ENCODE peak calls at places on chromosomes 2 and 18, in ten cellular contexts. One of them, this sample, is unnamed.

GRCh38 chr2:121355488-121355887 is 70.5 kb upstream of the TFCP2L1 start:
- DNase-seq in foreskin fibroblast: no peak
- DNase-seq in ovary: no peak
- DNase-seq in HFF-Myc: no peak
- DNase-seq in adrenal gland: no peak
- DNase-seq in coronary artery: no peak
- DNase-seq in fibroblast of lung: no peak
- DNase-seq in fibroblast of the aortic adventitia: peak; percentile 22
- DNase-seq in CD4-positive, CD25-positive, alpha-beta regulatory T cell: no peak
- DNase-seq in WERI-Rb-1: no peak
- DNase-seq in this sample: no peak

GRCh38 chr2:88709117-88709739 is 17.8 kb downstream of the RPIA start:
- DNase-seq in foreskin fibroblast: peak; percentile 18
- DNase-seq in ovary: no peak
- DNase-seq in HFF-Myc: no peak
- DNase-seq in adrenal gland: no peak
- DNase-seq in coronary artery: no peak
- DNase-seq in fibroblast of lung: peak; percentile 25
- DNase-seq in fibroblast of the aortic adventitia: peak; percentile 63
- DNase-seq in CD4-positive, CD25-positive, alpha-beta regulatory T cell: no peak
- DNase-seq in WERI-Rb-1: no peak
- DNase-seq in this sample: peak; percentile 48

GRCh38 chr2:14072338-14072737 is 560.2 kb upstream of the LRATD1 start:
- DNase-seq in foreskin fibroblast: no peak
- DNase-seq in ovary: no peak
- DNase-seq in HFF-Myc: no peak
- DNase-seq in adrenal gland: no peak
- DNase-seq in coronary artery: no peak
- DNase-seq in fibroblast of lung: peak; percentile 22
- DNase-seq in fibroblast of the aortic adventitia: no peak
- DNase-seq in CD4-positive, CD25-positive, alpha-beta regulatory T cell: no peak
- DNase-seq in WERI-Rb-1: no peak
- DNase-seq in this sample: peak; percentile 13

GRCh38 chr18:13415736-13416135 is 197.2 kb downstream of the LDLRAD4 start:
- DNase-seq in foreskin fibroblast: no peak
- DNase-seq in ovary: no peak
- DNase-seq in HFF-Myc: no peak
- DNase-seq in adrenal gland: no peak
- DNase-seq in coronary artery: no peak
- DNase-seq in fibroblast of lung: no peak
- DNase-seq in fibroblast of the aortic adventitia: no peak
- DNase-seq in CD4-positive, CD25-positive, alpha-beta regulatory T cell: no peak
- DNase-seq in WERI-Rb-1: no peak
- DNase-seq in this sample: no peak

GRCh38 chr2:240554767-240555493 is 2.9 kb downstream of the ANKMY1 start:
- DNase-seq in foreskin fibroblast: no peak
- DNase-seq in ovary: no peak
- DNase-seq in HFF-Myc: no peak
- DNase-seq in adrenal gland: no peak
- DNase-seq in coronary artery: no peak
- DNase-seq in fibroblast of lung: no peak
- DNase-seq in fibroblast of the aortic adventitia: no peak
- DNase-seq in CD4-positive, CD25-positive, alpha-beta regulatory T cell: no peak
- DNase-seq in WERI-Rb-1: no peak
- DNase-seq in this sample: no peak

GRCh38 chr18:24990548-24991219 is 361.3 kb downstream of the ZNF521 start:
- DNase-seq in foreskin fibroblast: no peak
- DNase-seq in ovary: no peak
- DNase-seq in HFF-Myc: no peak
- DNase-seq in adrenal gland: no peak
- DNase-seq in coronary artery: no peak
- DNase-seq in fibroblast of lung: no peak
- DNase-seq in fibroblast of the aortic adventitia: no peak
- DNase-seq in CD4-positive, CD25-positive, alpha-beta regulatory T cell: no peak
- DNase-seq in WERI-Rb-1: no peak
- DNase-seq in this sample: no peak

GRCh38 chr18:51191139-51191717 is 6.3 kb downstream of the MEX3C start:
- DNase-seq in foreskin fibroblast: no peak
- DNase-seq in ovary: no peak
- DNase-seq in HFF-Myc: no peak
- DNase-seq in adrenal gland: no peak
- DNase-seq in coronary artery: no peak
- DNase-seq in fibroblast of lung: peak; percentile 27
- DNase-seq in fibroblast of the aortic adventitia: no peak
- DNase-seq in CD4-positive, CD25-positive, alpha-beta regulatory T cell: peak; percentile 19
- DNase-seq in WERI-Rb-1: no peak
- DNase-seq in this sample: no peak

GRCh38 chr2:176493221-176493825 is 224.1 kb downstream of the MTX2 start:
- DNase-seq in foreskin fibroblast: no peak
- DNase-seq in ovary: no peak
- DNase-seq in HFF-Myc: no peak
- DNase-seq in adrenal gland: no peak
- DNase-seq in coronary artery: no peak
- DNase-seq in fibroblast of lung: no peak
- DNase-seq in fibroblast of the aortic adventitia: no peak
- DNase-seq in CD4-positive, CD25-positive, alpha-beta regulatory T cell: no peak
- DNase-seq in WERI-Rb-1: no peak
- DNase-seq in this sample: no peak

GRCh38 chr2:60463249-60463648 is 90.2 kb downstream of the BCL11A start:
- DNase-seq in foreskin fibroblast: no peak
- DNase-seq in ovary: peak; percentile 66
- DNase-seq in HFF-Myc: no peak
- DNase-seq in adrenal gland: peak; percentile 23
- DNase-seq in coronary artery: no peak
- DNase-seq in fibroblast of lung: peak; percentile 47
- DNase-seq in fibroblast of the aortic adventitia: peak; percentile 16
- DNase-seq in CD4-positive, CD25-positive, alpha-beta regulatory T cell: no peak
- DNase-seq in WERI-Rb-1: no peak
- DNase-seq in this sample: peak; percentile 64

GRCh38 chr2:75522543-75523312 is 38.0 kb downstream of the EVA1A start:
- DNase-seq in foreskin fibroblast: no peak
- DNase-seq in ovary: no peak
- DNase-seq in HFF-Myc: no peak
- DNase-seq in adrenal gland: peak; percentile 1
- DNase-seq in coronary artery: no peak
- DNase-seq in fibroblast of lung: peak; percentile 54
- DNase-seq in fibroblast of the aortic adventitia: no peak
- DNase-seq in CD4-positive, CD25-positive, alpha-beta regulatory T cell: no peak
- DNase-seq in WERI-Rb-1: no peak
- DNase-seq in this sample: no peak

GRCh38 chr18:9737814-9738160 is 29.7 kb downstream of the RAB31 start:
- DNase-seq in foreskin fibroblast: no peak
- DNase-seq in ovary: no peak
- DNase-seq in HFF-Myc: no peak
- DNase-seq in adrenal gland: no peak
- DNase-seq in coronary artery: peak; percentile 40
- DNase-seq in fibroblast of lung: peak; percentile 59
- DNase-seq in fibroblast of the aortic adventitia: no peak
- DNase-seq in CD4-positive, CD25-positive, alpha-beta regulatory T cell: no peak
- DNase-seq in WERI-Rb-1: no peak
- DNase-seq in this sample: peak; percentile 51

GRCh38 chr18:57705861-57706590 is 84.4 kb upstream of the NARS1 start:
- DNase-seq in foreskin fibroblast: no peak
- DNase-seq in ovary: no peak
- DNase-seq in HFF-Myc: no peak
- DNase-seq in adrenal gland: no peak
- DNase-seq in coronary artery: no peak
- DNase-seq in fibroblast of lung: no peak
- DNase-seq in fibroblast of the aortic adventitia: peak; percentile 11
- DNase-seq in CD4-positive, CD25-positive, alpha-beta regulatory T cell: no peak
- DNase-seq in WERI-Rb-1: no peak
- DNase-seq in this sample: no peak

GRCh38 chr2:65350714-65351113 is 81.7 kb downstream of the SPRED2 start:
- DNase-seq in foreskin fibroblast: no peak
- DNase-seq in ovary: no peak
- DNase-seq in HFF-Myc: no peak
- DNase-seq in adrenal gland: no peak
- DNase-seq in coronary artery: no peak
- DNase-seq in fibroblast of lung: no peak
- DNase-seq in fibroblast of the aortic adventitia: no peak
- DNase-seq in CD4-positive, CD25-positive, alpha-beta regulatory T cell: no peak
- DNase-seq in WERI-Rb-1: no peak
- DNase-seq in this sample: no peak

GRCh38 chr2:3827673-3828575 is 124.5 kb downstream of the DCDC2C start:
- DNase-seq in foreskin fibroblast: no peak
- DNase-seq in ovary: no peak
- DNase-seq in HFF-Myc: no peak
- DNase-seq in adrenal gland: peak; percentile 58
- DNase-seq in coronary artery: no peak
- DNase-seq in fibroblast of lung: no peak
- DNase-seq in fibroblast of the aortic adventitia: no peak
- DNase-seq in CD4-positive, CD25-positive, alpha-beta regulatory T cell: no peak
- DNase-seq in WERI-Rb-1: peak; percentile 62
- DNase-seq in this sample: peak; percentile 28

GRCh38 chr2:237723613-237724012 is 75.0 kb upstream of the RBM44 start:
- DNase-seq in foreskin fibroblast: peak; percentile 61
- DNase-seq in ovary: no peak
- DNase-seq in HFF-Myc: peak; percentile 67
- DNase-seq in adrenal gland: no peak
- DNase-seq in coronary artery: no peak
- DNase-seq in fibroblast of lung: peak; percentile 65
- DNase-seq in fibroblast of the aortic adventitia: no peak
- DNase-seq in CD4-positive, CD25-positive, alpha-beta regulatory T cell: no peak
- DNase-seq in WERI-Rb-1: peak; percentile 69
- DNase-seq in this sample: no peak

GRCh38 chr2:118052474-118052873 is 35.8 kb upstream of the INSIG2 start:
- DNase-seq in foreskin fibroblast: no peak
- DNase-seq in ovary: no peak
- DNase-seq in HFF-Myc: no peak
- DNase-seq in adrenal gland: no peak
- DNase-seq in coronary artery: no peak
- DNase-seq in fibroblast of lung: no peak
- DNase-seq in fibroblast of the aortic adventitia: no peak
- DNase-seq in CD4-positive, CD25-positive, alpha-beta regulatory T cell: no peak
- DNase-seq in WERI-Rb-1: no peak
- DNase-seq in this sample: no peak
- H3K4me3 ChIP-seq in foreskin fibroblast: no peak overlapping the region
- H3K4me3 ChIP-seq in ovary: no peak overlapping the region
- H3K4me3 ChIP-seq in HFF-Myc: no peak overlapping the region
- H3K4me3 ChIP-seq in adrenal gland: no peak overlapping the region
- H3K4me3 ChIP-seq in coronary artery: no peak overlapping the region
- H3K4me3 ChIP-seq in fibroblast of lung: no peak overlapping the region
- H3K4me3 ChIP-seq in fibroblast of the aortic adventitia: no peak overlapping the region
- H3K4me3 ChIP-seq in CD4-positive, CD25-positive, alpha-beta regulatory T cell: no peak overlapping the region
- H3K4me3 ChIP-seq in WERI-Rb-1: no peak overlapping the region
- H3K4me3 ChIP-seq in this sample: no peak overlapping the region

DNA sequence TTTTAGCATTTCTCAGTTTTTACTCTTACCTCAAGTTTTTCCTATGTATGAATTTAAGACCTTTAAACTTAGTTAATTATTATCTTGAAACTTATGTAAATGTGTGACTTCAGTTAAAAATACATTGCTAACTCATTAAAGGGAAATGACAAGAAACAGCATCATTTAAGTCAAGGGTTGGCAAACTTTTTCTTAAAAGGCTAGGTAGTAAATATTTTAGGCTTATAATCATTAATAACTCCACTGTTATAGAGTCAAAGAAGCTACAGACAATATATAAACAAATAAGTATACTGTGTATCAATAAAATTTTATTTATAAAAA is 259.7 kb upstream of the RBMS1 start:
- DNase-seq in foreskin fibroblast: no peak
- DNase-seq in ovary: no peak
- DNase-seq in HFF-Myc: no peak
- DNase-seq in adrenal gland: no peak
- DNase-seq in coronary artery: no peak
- DNase-seq in fibroblast of lung: no peak
- DNase-seq in fibroblast of the aortic adventitia: no peak
- DNase-seq in CD4-positive, CD25-positive, alpha-beta regulatory T cell: no peak
- DNase-seq in WERI-Rb-1: no peak
- DNase-seq in this sample: no peak
- H3K4me3 ChIP-seq in foreskin fibroblast: no peak overlapping the region
- H3K4me3 ChIP-seq in ovary: no peak overlapping the region
- H3K4me3 ChIP-seq in HFF-Myc: no peak overlapping the region
- H3K4me3 ChIP-seq in adrenal gland: no peak overlapping the region
- H3K4me3 ChIP-seq in coronary artery: no peak overlapping the region
- H3K4me3 ChIP-seq in fibroblast of lung: no peak overlapping the region
- H3K4me3 ChIP-seq in fibroblast of the aortic adventitia: no peak overlapping the region
- H3K4me3 ChIP-seq in CD4-positive, CD25-positive, alpha-beta regulatory T cell: no peak overlapping the region
- H3K4me3 ChIP-seq in WERI-Rb-1: no peak overlapping the region
- H3K4me3 ChIP-seq in this sample: no peak overlapping the region

DNA sequence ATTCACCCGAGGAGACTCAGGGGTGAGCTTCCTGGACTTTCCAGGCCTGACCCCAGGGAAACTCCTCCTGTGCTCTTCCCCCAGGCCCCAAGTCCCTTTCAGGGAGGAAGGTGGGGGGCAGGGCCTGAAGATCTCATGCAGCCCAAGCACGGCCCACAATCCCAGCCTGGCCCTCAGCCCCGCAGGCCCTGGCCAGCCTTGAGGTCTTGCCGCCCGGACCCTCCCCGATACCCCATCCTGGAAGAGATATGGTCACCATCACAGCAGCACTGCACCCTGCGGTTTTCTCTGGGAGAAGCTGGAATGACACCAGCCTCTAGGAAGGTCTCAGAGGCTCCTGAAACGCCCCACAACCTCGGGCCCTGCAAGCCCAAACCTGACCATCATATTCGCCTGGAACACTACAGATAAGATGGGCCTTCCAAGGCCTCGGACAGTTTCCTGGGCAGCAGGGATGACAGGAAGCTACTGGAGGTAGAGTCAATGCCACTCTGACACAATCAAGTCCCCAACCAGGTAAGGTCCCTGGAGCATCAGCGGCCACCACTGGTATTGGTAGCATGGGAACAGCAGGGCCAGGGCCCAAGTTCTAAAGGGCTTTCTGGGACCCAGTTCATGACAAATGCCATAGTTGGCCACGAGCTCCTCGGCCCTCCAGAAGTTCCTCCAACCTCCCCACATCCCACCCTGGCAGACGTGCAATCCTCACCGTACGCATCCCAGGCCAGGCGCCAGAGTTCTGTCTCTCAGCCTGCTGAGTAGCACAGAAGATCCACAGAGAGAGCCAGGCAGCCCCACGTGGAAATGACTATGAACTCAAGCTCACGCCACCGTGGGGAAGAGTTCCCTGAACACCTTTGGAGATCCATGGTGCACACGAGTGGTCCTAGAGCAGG is 8.6 kb downstream of the SDC1 start:
- DNase-seq in foreskin fibroblast: no peak
- DNase-seq in ovary: no peak
- DNase-seq in HFF-Myc: no peak
- DNase-seq in adrenal gland: no peak
- DNase-seq in coronary artery: no peak
- DNase-seq in fibroblast of lung: no peak
- DNase-seq in fibroblast of the aortic adventitia: no peak
- DNase-seq in CD4-positive, CD25-positive, alpha-beta regulatory T cell: no peak
- DNase-seq in WERI-Rb-1: no peak
- DNase-seq in this sample: no peak
- H3K4me3 ChIP-seq in foreskin fibroblast: no peak overlapping the region
- H3K4me3 ChIP-seq in ovary: no peak overlapping the region
- H3K4me3 ChIP-seq in HFF-Myc: no peak overlapping the region
- H3K4me3 ChIP-seq in adrenal gland: no peak overlapping the region
- H3K4me3 ChIP-seq in coronary artery: no peak overlapping the region
- H3K4me3 ChIP-seq in fibroblast of lung: no peak overlapping the region
- H3K4me3 ChIP-seq in fibroblast of the aortic adventitia: no peak overlapping the region
- H3K4me3 ChIP-seq in CD4-positive, CD25-positive, alpha-beta regulatory T cell: no peak overlapping the region
- H3K4me3 ChIP-seq in WERI-Rb-1: no peak overlapping the region
- H3K4me3 ChIP-seq in this sample: no peak overlapping the region

DNA sequence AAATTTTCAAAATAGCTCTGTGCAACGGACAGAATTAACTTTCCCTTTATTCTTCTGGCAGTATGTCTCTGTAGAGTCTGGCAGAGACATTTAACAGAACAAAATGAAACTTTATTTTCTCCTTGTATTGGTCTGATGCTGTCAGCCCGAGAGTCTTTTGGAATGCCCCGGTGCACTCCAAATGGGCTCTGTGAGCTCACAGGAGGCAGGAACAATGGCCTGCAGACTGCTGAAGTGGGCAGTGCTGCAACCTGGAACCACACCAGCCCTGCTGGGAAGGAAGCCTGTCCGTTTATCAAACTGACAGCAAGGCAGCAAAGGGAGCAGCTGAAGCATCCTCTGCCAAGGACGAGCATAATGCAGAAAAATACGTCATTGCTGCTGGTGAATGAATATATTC is 207.8 kb upstream of the TANK start:
- DNase-seq in foreskin fibroblast: no peak
- DNase-seq in ovary: peak; percentile 43
- DNase-seq in HFF-Myc: no peak
- DNase-seq in adrenal gland: peak; percentile 78
- DNase-seq in coronary artery: no peak
- DNase-seq in fibroblast of lung: peak; percentile 79
- DNase-seq in fibroblast of the aortic adventitia: peak; percentile 77
- DNase-seq in CD4-positive, CD25-positive, alpha-beta regulatory T cell: no peak
- DNase-seq in WERI-Rb-1: no peak
- DNase-seq in this sample: peak; percentile 67
- H3K4me3 ChIP-seq in foreskin fibroblast: peak overlapping the region; percentile 5
- H3K4me3 ChIP-seq in ovary: peak overlapping the region; percentile 5
- H3K4me3 ChIP-seq in HFF-Myc: no peak overlapping the region
- H3K4me3 ChIP-seq in adrenal gland: no peak overlapping the region
- H3K4me3 ChIP-seq in coronary artery: peak overlapping the region; percentile 29
- H3K4me3 ChIP-seq in fibroblast of lung: peak overlapping the region; percentile 26
- H3K4me3 ChIP-seq in fibroblast of the aortic adventitia: peak overlapping the region; percentile 37
- H3K4me3 ChIP-seq in CD4-positive, CD25-positive, alpha-beta regulatory T cell: no peak overlapping the region
- H3K4me3 ChIP-seq in WERI-Rb-1: no peak overlapping the region
- H3K4me3 ChIP-seq in this sample: peak overlapping the region; percentile 3